ENCODE peak calls at places on chromosomes 5 and 9, in seven cellular contexts. L, O, W, K, D, U and A are unnamed samples.

GRCh38 chr5:98341711-98342042 is 431.8 kb upstream of the RGMB start:
- DNase-seq in L (no peak), W (no peak), U (no peak), O (peak), D (no peak), K (peak), A (peak)

GRCh38 chr5:179131886-179132585 is 71.9 kb downstream of the ZNF354C start:
- DNase-seq in K (no peak), W (no peak), D (peak), O (no peak), L (no peak), U (no peak), A (no peak)

GRCh38 chr9:82538634-82539033 is 524.3 kb downstream of the RASEF start:
- DNase-seq in K (no peak), O (peak), L (peak), U (no peak), W (no peak), D (no peak), A (no peak)

GRCh38 chr5:57335092-57335491 is 147.5 kb downstream of the ACTBL2 start:
- DNase-seq in D (no peak), K (peak), L (peak), O (peak), W (no peak), U (peak), A (peak)

GRCh38 chr9:108093773-108094675 is 604.5 kb upstream of the KLF4 start:
- DNase-seq in K (peak), W (no peak), U (peak), O (peak), D (no peak), L (peak), A (no peak)

GRCh38 chr9:100322954-100323536 is 29.7 kb downstream of the TEX10 start:
- DNase-seq in O (peak), W (peak), U (peak), D (no peak), L (peak), K (peak), A (peak)

GRCh38 chr9:80496901-80497565 is 925.3 kb downstream of the TLE4 start:
- DNase-seq in W (no peak), D (no peak), O (no peak), L (no peak), K (no peak), U (no peak), A (no peak)

GRCh38 chr9:72954431-72955420 is 1.9 kb upstream of the ALDH1A1 start:
- DNase-seq in U (peak), D (peak), L (no peak), K (peak), W (peak), O (peak), A (no peak)

GRCh38 chr5:141349917-141350619 is at the start of gene PCDHGB1:
- DNase-seq in D (no peak), U (peak), W (peak), K (peak), L (peak), O (peak), A (peak)

GRCh38 chr9:20781086-20781485 is 97.0 kb downstream of the FOCAD start:
- DNase-seq in K (no peak), O (no peak), D (no peak), L (no peak), U (peak), W (no peak), A (no peak)

GRCh38 chr9:126379661-126380365 is 53.2 kb downstream of the MVB12B start:
- DNase-seq in W (no peak), O (no peak), L (peak), K (peak), D (no peak), U (no peak), A (peak)

GRCh38 chr9:14262836-14263235 is 51.1 kb downstream of the NFIB start:
- DNase-seq in U (no peak), W (no peak), D (no peak), L (no peak), K (no peak), O (no peak), A (no peak)

GRCh38 chr5:139658501-139658927 is 10.4 kb downstream of the CXXC5 start:
- DNase-seq in W (no peak), K (peak), O (peak), U (no peak), L (peak), D (no peak), A (no peak)

GRCh38 chr5:58071566-58071965 is 388.3 kb downstream of the PLK2 start:
- DNase-seq in L (no peak), K (no peak), U (no peak), W (no peak), O (no peak), D (no peak), A (no peak)

GRCh38 chr9:126376903-126377342 is 50.3 kb downstream of the MVB12B start:
- DNase-seq in U (no peak), D (no peak), O (no peak), K (no peak), L (no peak), W (peak), A (no peak)

GRCh38 chr5:83711982-83712601 is 8.6 kb downstream of the HAPLN1 start:
- DNase-seq in D (no peak), U (peak), K (peak), L (no peak), W (peak), O (peak), A (peak)

GRCh38 chr9:83285836-83286235 is 222.9 kb upstream of the RASEF start:
- DNase-seq in W (no peak), O (no peak), U (no peak), K (no peak), L (no peak), D (no peak), A (no peak)

GRCh38 chr9:629136-629535 is 212.4 kb upstream of the DMRT1 start:
- DNase-seq in K (no peak), W (no peak), L (no peak), D (peak), U (no peak), O (no peak), A (no peak)

GRCh38 chr5:138128344-138128743 is 10.9 kb downstream of the NME5 start:
- DNase-seq in W (no peak), D (no peak), O (no peak), U (no peak), L (no peak), K (no peak), A (no peak)

GRCh38 chr5:15501057-15501791 is 1.2 kb downstream of the FBXL7 start:
- DNase-seq in W (peak), L (peak), O (peak), U (peak), K (peak), D (peak), A (peak)
- TF ChIP-seq CTCF in W (peak), L (peak), O (peak), U (no peak), K (peak), D (no peak), A (peak)

DNA sequence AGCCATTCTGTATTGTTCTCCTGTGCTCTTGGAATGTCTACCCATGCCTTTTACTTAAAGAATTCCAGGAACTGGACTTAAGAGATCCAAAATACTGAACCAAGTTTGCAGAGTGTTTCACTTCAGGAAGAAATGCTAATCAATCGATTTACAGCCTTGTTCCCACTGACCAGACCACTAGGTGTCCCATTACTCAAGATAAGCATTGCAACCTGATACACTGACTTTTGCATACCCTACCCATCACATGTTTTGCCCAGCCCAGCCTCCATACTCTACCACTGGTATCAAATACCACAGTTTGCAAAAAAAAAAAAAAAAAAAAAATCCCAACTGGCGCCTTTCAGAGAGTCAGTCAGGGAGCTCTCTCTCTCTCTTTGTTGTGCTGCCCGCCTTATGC is 550.8 kb downstream of the CDH9 start:
- DNase-seq in L (no peak), K (no peak), U (no peak), D (no peak), O (no peak), W (no peak), A (no peak)
- TF ChIP-seq CTCF in L (no peak), K (no peak), U (no peak), D (no peak), O (no peak), W (no peak), A (no peak)

GRCh38 chr5:151685749-151686672 is 704 bp downstream of the SPARC start:
- DNase-seq in D (no peak), L (no peak), U (no peak), W (no peak), O (peak), K (peak), A (no peak)

GRCh38 chr5:151683936-151684586 is 2.7 kb downstream of the SPARC start:
- DNase-seq in U (no peak), O (peak), W (no peak), K (no peak), D (no peak), L (no peak), A (no peak)

GRCh38 chr5:151683444-151683843 is 3.3 kb downstream of the SPARC start:
- DNase-seq in U (no peak), O (peak), D (no peak), K (no peak), W (no peak), L (no peak), A (no peak)

GRCh38 chr5:151682751-151683331 is 3.9 kb downstream of the SPARC start:
- DNase-seq in K (peak), U (no peak), W (peak), D (no peak), L (no peak), O (peak), A (peak)

GRCh38 chr5:151684690-151685361 is 1.9 kb downstream of the SPARC start:
- DNase-seq in D (peak), K (peak), U (peak), L (peak), W (peak), O (peak), A (peak)
- TF ChIP-seq CTCF in D (no peak), K (peak), U (no peak), L (peak), W (peak), O (peak), A (peak)

GRCh38 chr5:34523382-34523716 is 132.8 kb upstream of the RAI14 start:
- DNase-seq in W (no peak), U (no peak), O (no peak), K (no peak), D (no peak), L (no peak), A (no peak)
- TF ChIP-seq CTCF in W (no peak), U (no peak), O (no peak), K (no peak), D (no peak), L (no peak), A (peak)

GRCh38 chr5:103389362-103389761 is 130.8 kb downstream of the MACIR start:
- DNase-seq in L (no peak), O (no peak), W (no peak), K (no peak), D (no peak), U (no peak), A (no peak)

GRCh38 chr5:103389846-103390245 is 131.3 kb downstream of the MACIR start:
- DNase-seq in D (no peak), O (no peak), U (no peak), K (no peak), W (no peak), L (no peak), A (no peak)

GRCh38 chr5:103391659-103392058 is 133.1 kb downstream of the MACIR start:
- DNase-seq in U (no peak), L (no peak), K (no peak), O (no peak), D (no peak), W (no peak), A (no peak)

GRCh38 chr5:103394676-103395075 is 136.1 kb downstream of the MACIR start:
- DNase-seq in K (no peak), W (no peak), L (no peak), U (no peak), O (no peak), D (no peak), A (peak)

GRCh38 chr5:103393131-103393754 is 134.7 kb downstream of the MACIR start:
- DNase-seq in W (no peak), U (no peak), L (peak), K (peak), D (peak), O (peak), A (peak)
- TF ChIP-seq CTCF in W (no peak), U (no peak), L (no peak), K (no peak), D (no peak), O (no peak), A (peak)

GRCh38 chr5:36045895-36046294 is 20.8 kb downstream of the UGT3A2 start:
- DNase-seq in W (no peak), K (no peak), U (no peak), O (no peak), D (no peak), L (no peak), A (no peak)

GRCh38 chr5:36040651-36041536 is 25.8 kb downstream of the UGT3A2 start:
- DNase-seq in W (no peak), D (no peak), L (no peak), K (no peak), U (no peak), O (no peak), A (no peak)

GRCh38 chr5:36035696-36036095 is 31.0 kb downstream of the UGT3A2 start:
- DNase-seq in W (no peak), U (no peak), D (no peak), L (no peak), O (no peak), K (no peak), A (no peak)

DNA sequence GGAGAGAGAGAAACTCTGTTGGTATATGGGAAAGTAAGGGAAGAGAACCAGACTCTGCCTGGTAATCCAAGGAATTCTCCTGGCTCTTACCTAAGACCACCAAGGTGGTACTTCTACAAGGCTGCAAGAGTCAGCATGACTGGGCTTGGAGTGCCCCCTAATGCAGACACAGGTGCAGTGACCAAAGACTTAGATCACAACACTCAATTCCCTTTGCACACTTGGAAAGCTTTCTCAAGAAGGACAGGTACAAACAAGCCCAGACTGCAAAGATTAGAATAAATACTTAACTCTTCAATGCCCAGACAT is 25.2 kb downstream of the UGT3A2 start:
- DNase-seq in W (no peak), D (no peak), O (no peak), L (no peak), K (no peak), U (no peak), A (no peak)
- TF ChIP-seq CTCF in W (no peak), D (no peak), O (no peak), L (no peak), K (no peak), U (no peak), A (no peak)

DNA sequence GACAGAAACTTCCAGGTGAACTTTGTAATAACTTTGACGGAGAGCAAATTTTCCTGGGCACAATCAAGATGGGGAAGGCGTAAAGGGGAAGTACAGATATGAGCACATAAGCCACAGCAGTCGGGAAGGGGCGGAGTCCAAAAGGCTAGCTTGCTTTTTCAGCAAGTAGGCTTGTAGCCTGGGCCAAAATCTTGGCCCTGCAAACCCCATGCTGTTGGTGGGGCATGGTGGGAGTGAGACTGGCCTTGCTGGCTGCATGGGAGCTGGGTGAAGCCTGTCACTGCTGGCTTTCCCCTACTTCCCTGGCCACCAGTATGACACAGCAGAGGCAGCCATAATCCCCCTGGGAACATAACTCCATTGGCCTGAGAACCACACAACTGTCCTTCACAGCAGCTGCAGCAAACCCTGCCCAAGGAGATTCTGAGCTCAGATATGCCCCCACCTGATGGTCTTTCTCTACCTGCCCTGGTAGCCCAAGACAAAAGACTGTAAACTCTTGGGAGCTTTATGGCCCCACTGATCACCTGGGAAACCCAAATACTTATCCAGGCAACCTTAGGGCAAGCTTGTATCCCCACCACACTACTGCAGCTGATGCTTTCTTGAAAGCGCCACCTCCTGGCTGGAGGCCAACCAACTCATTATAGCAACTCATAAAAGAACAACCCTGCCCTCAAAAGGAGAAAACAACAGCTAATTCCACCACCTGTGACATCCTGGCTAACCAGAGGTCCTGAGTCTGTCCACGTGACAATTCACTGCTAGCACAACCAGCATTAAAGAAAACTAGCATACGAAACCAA is 24.0 kb downstream of the DCTN4 start:
- DNase-seq in W (peak), K (no peak), O (no peak), U (no peak), L (no peak), D (peak), A (no peak)
- TF ChIP-seq CTCF in W (no peak), K (no peak), O (no peak), U (no peak), L (no peak), D (no peak), A (no peak)

GRCh38 chr9:2870340-2870739 is 26.4 kb upstream of the PUM3 start:
- DNase-seq in L (no peak), K (no peak), W (no peak), O (no peak), D (no peak), U (no peak), A (no peak)

GRCh38 chr9:2874001-2874750 is 30.3 kb upstream of the PUM3 start:
- DNase-seq in K (peak), O (peak), L (peak), W (no peak), U (no peak), D (no peak), A (no peak)

GRCh38 chr9:2875218-2875977 is 31.5 kb upstream of the PUM3 start:
- DNase-seq in D (no peak), L (no peak), W (no peak), U (no peak), O (no peak), K (no peak), A (no peak)

GRCh38 chr9:2872941-2873323 is 29.0 kb upstream of the PUM3 start:
- DNase-seq in K (no peak), D (no peak), U (no peak), L (no peak), O (no peak), W (no peak), A (no peak)

DNA sequence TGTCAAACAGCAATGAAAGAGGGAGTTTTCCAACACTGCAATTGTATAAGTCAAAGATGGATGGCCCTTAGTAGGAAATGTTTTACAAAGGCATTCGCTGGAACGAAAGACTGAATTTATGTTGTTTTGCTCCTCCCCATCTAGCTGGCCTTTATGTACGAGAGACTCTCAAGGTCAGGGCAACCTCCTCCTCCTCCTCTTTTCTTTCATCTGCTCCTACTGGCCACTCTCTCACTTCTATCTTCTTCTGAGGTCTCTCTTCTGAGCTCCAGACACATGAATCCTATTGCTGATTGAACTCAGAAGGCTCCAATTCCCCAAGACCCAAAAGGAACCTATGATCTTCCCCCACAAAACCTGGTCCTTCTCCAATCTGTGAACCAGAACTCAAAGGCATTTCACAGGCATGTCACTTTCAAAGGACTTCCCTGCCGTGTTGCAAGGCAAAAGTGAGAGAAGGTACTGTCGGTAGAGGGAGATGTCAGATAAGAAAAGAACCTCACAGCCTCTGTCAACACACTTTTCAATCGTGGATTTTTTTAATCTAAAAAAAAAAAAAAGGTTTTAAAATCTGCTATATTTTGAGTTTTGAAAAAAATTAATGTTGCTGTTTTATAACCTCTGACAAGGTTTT is 28.5 kb upstream of the PUM3 start:
- DNase-seq in O (peak), D (no peak), L (peak), U (peak), K (peak), W (no peak), A (peak)
- TF ChIP-seq CTCF in O (peak), D (no peak), L (peak), U (peak), K (peak), W (no peak), A (peak)

GRCh38 chr9:129619787-129620668 is 873 bp downstream of the C9orf50 start:
- DNase-seq in L (peak), O (no peak), K (no peak), U (peak), D (no peak), W (no peak), A (no peak)
- TF ChIP-seq CTCF in L (no peak), O (peak), K (no peak), U (peak), D (no peak), W (no peak), A (peak)

DNA sequence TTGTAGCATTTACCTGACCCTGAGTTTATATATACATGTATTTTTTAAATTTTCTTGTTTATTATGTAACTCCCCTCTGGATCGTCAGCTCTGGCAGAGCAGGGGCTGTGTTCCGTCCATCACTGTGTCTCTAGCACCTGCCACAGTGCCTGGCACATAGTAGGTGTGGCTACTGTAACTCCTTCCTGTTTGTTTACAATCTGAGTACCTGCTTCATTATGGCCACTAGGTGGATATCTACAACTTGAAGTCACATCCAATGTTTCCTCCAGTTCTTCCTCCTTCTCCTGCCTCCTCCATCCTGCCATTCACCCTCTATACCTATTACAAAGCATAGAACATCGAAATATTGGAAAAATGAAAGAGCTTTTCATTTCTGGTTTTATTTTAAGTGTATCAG is 14.2 kb upstream of the PPP1R2B start:
- DNase-seq in K (no peak), U (peak), D (no peak), W (no peak), L (no peak), O (no peak), A (no peak)
- TF ChIP-seq CTCF in K (no peak), U (peak), D (no peak), W (no peak), L (no peak), O (no peak), A (peak)